ENCODE peak calls at places on chromosome 19, in four cellular contexts. One of them, this sample, is unnamed.

GRCh38 chr19:50329146-50329925 is at the start of gene KCNC3:
- DNase-seq in AG09309: peak
- DNase-seq in activated T-helper 9 cell treated with anti-CD3 and anti-CD28 coated beads, Interleukin-2, amount 50 U/mL, for 16 hours: peak
- DNase-seq in activated T-cell treated with anti-CD3 and anti-CD28 coated beads for 1 hour: peak
- DNase-seq in this sample: peak

GRCh38 chr19:38869836-38870607 is 8.1 kb downstream of the RINL start:
- DNase-seq in AG09309: no peak
- DNase-seq in activated T-helper 9 cell treated with anti-CD3 and anti-CD28 coated beads, Interleukin-2, amount 50 U/mL, for 16 hours: peak
- DNase-seq in activated T-cell treated with anti-CD3 and anti-CD28 coated beads for 1 hour: peak
- DNase-seq in this sample: no peak

GRCh38 chr19:28990522-28990921 is 222.4 kb downstream of the UQCRFS1 start:
- DNase-seq in AG09309: no peak
- DNase-seq in activated T-helper 9 cell treated with anti-CD3 and anti-CD28 coated beads, Interleukin-2, amount 50 U/mL, for 16 hours: no peak
- DNase-seq in activated T-cell treated with anti-CD3 and anti-CD28 coated beads for 1 hour: no peak
- DNase-seq in this sample: no peak

GRCh38 chr19:3042545-3043267 is 13.6 kb upstream of the TLE2 start:
- DNase-seq in AG09309: no peak
- DNase-seq in activated T-helper 9 cell treated with anti-CD3 and anti-CD28 coated beads, Interleukin-2, amount 50 U/mL, for 16 hours: no peak
- DNase-seq in activated T-cell treated with anti-CD3 and anti-CD28 coated beads for 1 hour: no peak
- DNase-seq in this sample: no peak

GRCh38 chr19:14061751-14062557 is at the start of gene PALM3:
- DNase-seq in AG09309: no peak
- DNase-seq in activated T-helper 9 cell treated with anti-CD3 and anti-CD28 coated beads, Interleukin-2, amount 50 U/mL, for 16 hours: no peak
- DNase-seq in activated T-cell treated with anti-CD3 and anti-CD28 coated beads for 1 hour: no peak
- DNase-seq in this sample: no peak

GRCh38 chr19:41452584-41453275 is 9.8 kb downstream of the ERICH4 start:
- DNase-seq in AG09309: no peak
- DNase-seq in activated T-helper 9 cell treated with anti-CD3 and anti-CD28 coated beads, Interleukin-2, amount 50 U/mL, for 16 hours: no peak
- DNase-seq in activated T-cell treated with anti-CD3 and anti-CD28 coated beads for 1 hour: no peak
- DNase-seq in this sample: no peak

GRCh38 chr19:13833330-13834265 is 38.4 kb downstream of the ZSWIM4 start:
- DNase-seq in AG09309: no peak
- DNase-seq in activated T-helper 9 cell treated with anti-CD3 and anti-CD28 coated beads, Interleukin-2, amount 50 U/mL, for 16 hours: peak
- DNase-seq in activated T-cell treated with anti-CD3 and anti-CD28 coated beads for 1 hour: peak
- DNase-seq in this sample: peak

GRCh38 chr19:8038815-8039214 is 13.7 kb upstream of the CCL25 start:
- DNase-seq in AG09309: no peak
- DNase-seq in activated T-helper 9 cell treated with anti-CD3 and anti-CD28 coated beads, Interleukin-2, amount 50 U/mL, for 16 hours: no peak
- DNase-seq in activated T-cell treated with anti-CD3 and anti-CD28 coated beads for 1 hour: no peak
- DNase-seq in this sample: no peak

GRCh38 chr19:16095071-16095571 is 16.6 kb upstream of the RAB8A start:
- DNase-seq in AG09309: no peak
- DNase-seq in activated T-helper 9 cell treated with anti-CD3 and anti-CD28 coated beads, Interleukin-2, amount 50 U/mL, for 16 hours: no peak
- DNase-seq in activated T-cell treated with anti-CD3 and anti-CD28 coated beads for 1 hour: no peak
- DNase-seq in this sample: no peak

GRCh38 chr19:39247701-39248664 is 673 bp downstream of the IFNL4 start:
- DNase-seq in AG09309: no peak
- DNase-seq in activated T-helper 9 cell treated with anti-CD3 and anti-CD28 coated beads, Interleukin-2, amount 50 U/mL, for 16 hours: no peak
- DNase-seq in activated T-cell treated with anti-CD3 and anti-CD28 coated beads for 1 hour: no peak
- DNase-seq in this sample: peak

GRCh38 chr19:38134538-38135149 is 89.4 kb downstream of the DPF1 start:
- DNase-seq in AG09309: no peak
- DNase-seq in activated T-helper 9 cell treated with anti-CD3 and anti-CD28 coated beads, Interleukin-2, amount 50 U/mL, for 16 hours: no peak
- DNase-seq in activated T-cell treated with anti-CD3 and anti-CD28 coated beads for 1 hour: no peak
- DNase-seq in this sample: peak

GRCh38 chr19:49475191-49475932 is 1.3 kb downstream of the FLT3LG start:
- DNase-seq in AG09309: no peak
- DNase-seq in activated T-helper 9 cell treated with anti-CD3 and anti-CD28 coated beads, Interleukin-2, amount 50 U/mL, for 16 hours: no peak
- DNase-seq in activated T-cell treated with anti-CD3 and anti-CD28 coated beads for 1 hour: no peak
- DNase-seq in this sample: no peak

GRCh38 chr19:45402469-45403070 is 2.3 kb downstream of the PPP1R13L start:
- DNase-seq in AG09309: no peak
- DNase-seq in activated T-helper 9 cell treated with anti-CD3 and anti-CD28 coated beads, Interleukin-2, amount 50 U/mL, for 16 hours: no peak
- DNase-seq in activated T-cell treated with anti-CD3 and anti-CD28 coated beads for 1 hour: no peak
- DNase-seq in this sample: peak

GRCh38 chr19:16573925-16574324 is 1.7 kb upstream of the SLC35E1 start:
- DNase-seq in AG09309: no peak
- DNase-seq in activated T-helper 9 cell treated with anti-CD3 and anti-CD28 coated beads, Interleukin-2, amount 50 U/mL, for 16 hours: no peak
- DNase-seq in activated T-cell treated with anti-CD3 and anti-CD28 coated beads for 1 hour: no peak
- DNase-seq in this sample: no peak

GRCh38 chr19:13846533-13847032 is 30.4 kb upstream of the NANOS3 start:
- DNase-seq in AG09309: no peak
- DNase-seq in activated T-helper 9 cell treated with anti-CD3 and anti-CD28 coated beads, Interleukin-2, amount 50 U/mL, for 16 hours: peak
- DNase-seq in activated T-cell treated with anti-CD3 and anti-CD28 coated beads for 1 hour: peak
- DNase-seq in this sample: peak

This sample was measured in NCI-H146.